ENCODE peak calls at places on chromosomes 5 and 9, in six cellular contexts. J is AG04450, D is SK-N-SH, X is A549, V is fibroblast of the aortic adventitia, I is kidney epithelial cell. M is an unnamed sample.

GRCh38 chr5:150672237-150672883 is 11.3 kb downstream of the MYOZ3 start:
- DNase-seq in X (no peak), V (no peak), D (peak), I (no peak), J (no peak), M (peak)

GRCh38 chr5:78526049-78526525 is 122.5 kb downstream of the LHFPL2 start:
- DNase-seq in J (no peak), V (peak), X (no peak), I (peak), D (no peak), M (no peak)

GRCh38 chr9:71589612-71590011 is 178.7 kb downstream of the CEMIP2 start:
- DNase-seq in D (no peak), I (no peak), X (no peak), V (no peak), J (no peak), M (no peak)

GRCh38 chr9:72667181-72667580 is 145.8 kb downstream of the TMC1 start:
- DNase-seq in J (no peak), V (no peak), D (no peak), X (no peak), I (no peak), M (no peak)

GRCh38 chr9:70011366-70011765 is 32.3 kb upstream of the MAMDC2 start:
- DNase-seq in X (no peak), V (no peak), D (no peak), J (no peak), I (no peak), M (no peak)

GRCh38 chr9:106419737-106420136 is 443.2 kb upstream of the ZNF462 start:
- DNase-seq in X (no peak), J (no peak), D (no peak), V (no peak), I (no peak), M (no peak)

GRCh38 chr9:13715430-13715829 is 435.9 kb upstream of the MPDZ start:
- DNase-seq in J (no peak), V (no peak), D (no peak), X (no peak), I (no peak), M (no peak)

GRCh38 chr9:2818486-2819121 is 25.3 kb downstream of the PUM3 start:
- DNase-seq in D (no peak), J (no peak), I (no peak), V (peak), X (no peak), M (no peak)

GRCh38 chr5:179235416-179236400 is 109.6 kb downstream of the ADAMTS2 start:
- DNase-seq in J (no peak), X (no peak), I (no peak), D (no peak), V (no peak), M (no peak)

GRCh38 chr5:141866111-141866510 is 12.1 kb downstream of the PCDH1 start:
- DNase-seq in I (no peak), D (no peak), V (no peak), X (no peak), J (no peak), M (no peak)

GRCh38 chr9:15718423-15718822 is 165.6 kb downstream of the CCDC171 start:
- DNase-seq in X (no peak), V (no peak), J (no peak), D (no peak), I (no peak), M (no peak)

GRCh38 chr9:122222741-122223140 is 6.0 kb downstream of the LHX6 start:
- DNase-seq in X (no peak), J (no peak), D (peak), I (no peak), V (no peak), M (no peak)

GRCh38 chr5:78615697-78616096 is 32.9 kb downstream of the LHFPL2 start:
- DNase-seq in J (no peak), X (peak), D (no peak), V (peak), I (no peak), M (no peak)

GRCh38 chr5:40694433-40694832 is 14.7 kb downstream of the PTGER4 start:
- DNase-seq in D (no peak), V (no peak), I (no peak), J (no peak), X (no peak), M (no peak)

GRCh38 chr9:75623462-75623861 is 267.0 kb upstream of the PCSK5 start:
- DNase-seq in I (no peak), D (no peak), X (no peak), J (no peak), V (no peak), M (no peak)

GRCh38 chr5:142896325-142897007 is 126.3 kb downstream of the ARHGAP26 start:
- DNase-seq in X (no peak), D (no peak), J (no peak), V (no peak), I (no peak), M (peak)

GRCh38 chr5:152638996-152639552 is 234.0 kb upstream of the NMUR2 start:
- DNase-seq in V (no peak), I (no peak), X (no peak), D (no peak), J (no peak), M (no peak)

GRCh38 chr5:453725-454481 is 10.9 kb downstream of the EXOC3 start:
- DNase-seq in D (no peak), J (no peak), I (no peak), V (no peak), X (no peak), M (no peak)

GRCh38 chr9:133396952-133397351 is 20.8 kb downstream of the STKLD1 start:
- DNase-seq in X (peak), I (no peak), J (no peak), V (no peak), D (peak), M (peak)

GRCh38 chr9:123394291-123395235 is 38.6 kb downstream of the CRB2 start:
- DNase-seq in I (no peak), D (no peak), V (no peak), J (no peak), X (no peak), M (no peak)

GRCh38 chr9:78023003-78023741 is 8.4 kb downstream of the GNAQ start:
- DNase-seq in V (peak), J (peak), I (peak), X (no peak), D (no peak), M (no peak)

GRCh38 chr5:149732500-149733128 is 2.5 kb downstream of the PPARGC1B start:
- DNase-seq in J (no peak), X (no peak), D (no peak), I (no peak), V (no peak), M (peak)

GRCh38 chr9:127979333-127980055 is 1.3 kb downstream of the EEIG1 start:
- DNase-seq in D (peak), J (no peak), V (peak), I (no peak), X (no peak), M (peak)

GRCh38 chr5:176542135-176542595 is 5.0 kb upstream of the RNF44 start:
- DNase-seq in V (no peak), I (no peak), D (no peak), J (no peak), X (no peak), M (no peak)

GRCh38 chr5:160289721-160290120 is 22.6 kb downstream of the CCNJL start:
- DNase-seq in J (no peak), V (no peak), D (no peak), X (no peak), I (no peak), M (no peak)

GRCh38 chr5:169083394-169084018 is 217.4 kb downstream of the SLIT3 start:
- DNase-seq in X (no peak), D (no peak), J (no peak), I (no peak), V (no peak), M (no peak)

GRCh38 chr9:129459550-129460322 is 161.2 kb downstream of the C9orf50 start:
- DNase-seq in J (no peak), D (no peak), X (no peak), V (no peak), I (no peak), M (no peak)

GRCh38 chr9:95025213-95026170 is 292.0 kb downstream of the FANCC start:
- DNase-seq in I (peak), X (no peak), V (peak), D (peak), J (peak), M (peak)

GRCh38 chr5:109959652-109960051 is 269.9 kb downstream of the MAN2A1 start:
- DNase-seq in V (no peak), I (no peak), X (no peak), J (no peak), D (no peak), M (no peak)

GRCh38 chr9:110592075-110592830 is 12.7 kb upstream of the SVEP1 start:
- DNase-seq in X (no peak), V (no peak), J (no peak), I (no peak), D (no peak), M (no peak)

GRCh38 chr9:10613413-10613812 is 611 bp upstream of the PTPRD start:
- DNase-seq in D (peak), V (no peak), J (no peak), I (no peak), X (no peak), M (no peak)

GRCh38 chr9:109973336-109973735 is 193.3 kb downstream of the PALM2AKAP2 start:
- DNase-seq in I (no peak), J (no peak), V (no peak), X (no peak), D (no peak), M (no peak)

GRCh38 chr5:17316973-17317459 is 99.6 kb downstream of the BASP1 start:
- DNase-seq in J (no peak), D (no peak), X (no peak), I (no peak), V (no peak), M (no peak)

GRCh38 chr9:115604831-115605483 is 487.0 kb upstream of the TNC start:
- DNase-seq in J (no peak), I (no peak), D (no peak), V (peak), X (no peak), M (no peak)

GRCh38 chr9:77293949-77294348 is 116.6 kb downstream of the VPS13A start:
- DNase-seq in X (no peak), J (no peak), D (no peak), I (no peak), V (no peak), M (no peak)

GRCh38 chr9:9016597-9016996 is 1217.0 kb upstream of the DMAC1 start:
- DNase-seq in J (no peak), I (no peak), V (no peak), D (no peak), X (no peak), M (no peak)

GRCh38 chr9:133103183-133103986 is 17.7 kb downstream of the RALGDS start:
- DNase-seq in J (no peak), I (no peak), D (peak), V (no peak), X (peak), M (peak)

GRCh38 chr9:81717061-81717746 is 27.9 kb upstream of the TLE1 start:
- DNase-seq in X (no peak), J (no peak), V (no peak), D (no peak), I (no peak), M (peak)

GRCh38 chr5:120604898-120605297 is 140.8 kb downstream of the PRR16 start:
- DNase-seq in D (no peak), X (no peak), V (peak), I (peak), J (peak), M (no peak)

GRCh38 chr5:150065346-150065745 is 21.0 kb downstream of the CSF1R start:
- DNase-seq in D (no peak), X (no peak), J (no peak), I (no peak), V (peak), M (no peak)

DNA sequence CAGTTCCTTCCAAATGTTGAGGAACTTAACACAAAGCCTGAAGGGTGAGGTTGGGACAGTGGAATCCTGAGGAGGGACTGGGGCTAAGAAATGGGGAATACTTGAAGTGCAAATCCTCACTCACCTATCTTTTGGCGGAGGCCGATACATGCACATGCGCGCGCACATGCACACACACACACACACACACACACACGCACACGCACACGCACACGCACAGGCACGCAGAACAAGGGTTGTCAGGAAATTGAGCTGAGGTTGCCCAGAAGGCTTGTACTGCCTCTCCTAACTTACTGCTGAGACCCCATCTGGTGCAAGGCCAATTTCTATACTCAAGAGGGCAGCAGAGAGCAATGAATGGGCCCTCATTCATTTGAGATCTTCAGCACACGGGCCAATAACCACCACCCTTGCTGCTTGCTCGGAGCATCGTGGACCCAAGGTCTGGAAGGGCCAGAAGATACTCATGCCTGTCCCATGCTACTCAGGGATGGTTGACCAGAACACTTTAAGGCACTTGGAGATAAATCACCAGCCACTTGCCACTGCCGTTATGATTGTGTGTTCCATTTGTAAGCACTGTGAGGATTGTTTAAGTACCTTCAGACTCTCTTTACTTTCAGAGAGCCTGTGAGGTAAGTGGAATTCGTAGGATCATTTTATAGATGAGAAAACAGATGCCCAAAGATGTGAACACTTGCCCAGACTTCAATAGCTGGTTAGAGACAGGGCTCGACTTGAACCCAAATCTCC is 21.5 kb downstream of the BTF3 start:
- DNase-seq in V (peak), I (peak), X (peak), D (peak), J (peak), M (peak)
- H3K4me3 ChIP-seq in V (no peak), I (no peak), X (no peak), D (no peak), J (no peak), M (no peak)

DNA sequence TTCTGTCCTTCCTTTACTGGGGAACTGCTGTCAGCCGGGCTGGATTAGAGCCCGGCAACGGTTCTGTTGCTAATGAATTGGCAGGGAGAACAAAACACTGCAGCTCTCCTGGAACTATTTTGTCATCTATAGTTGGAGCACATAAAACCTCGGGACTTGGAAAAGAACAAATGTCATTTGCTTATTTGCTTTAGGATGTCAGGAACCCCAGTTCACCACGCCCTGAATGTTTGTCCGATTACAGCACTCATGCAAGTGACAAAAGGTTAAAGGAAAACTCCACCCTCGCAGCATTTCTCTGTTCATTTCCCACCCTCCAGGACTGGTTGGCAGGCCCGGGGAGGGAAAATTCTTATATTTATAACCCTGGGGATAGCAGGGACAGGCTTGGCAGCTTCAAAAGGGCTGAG is 66.5 kb upstream of the PLPP1 start:
- DNase-seq in V (peak), X (peak), I (peak), D (no peak), J (no peak), M (peak)
- H3K4me3 ChIP-seq in V (peak), X (peak), I (no peak), D (no peak), J (no peak), M (no peak)

DNA sequence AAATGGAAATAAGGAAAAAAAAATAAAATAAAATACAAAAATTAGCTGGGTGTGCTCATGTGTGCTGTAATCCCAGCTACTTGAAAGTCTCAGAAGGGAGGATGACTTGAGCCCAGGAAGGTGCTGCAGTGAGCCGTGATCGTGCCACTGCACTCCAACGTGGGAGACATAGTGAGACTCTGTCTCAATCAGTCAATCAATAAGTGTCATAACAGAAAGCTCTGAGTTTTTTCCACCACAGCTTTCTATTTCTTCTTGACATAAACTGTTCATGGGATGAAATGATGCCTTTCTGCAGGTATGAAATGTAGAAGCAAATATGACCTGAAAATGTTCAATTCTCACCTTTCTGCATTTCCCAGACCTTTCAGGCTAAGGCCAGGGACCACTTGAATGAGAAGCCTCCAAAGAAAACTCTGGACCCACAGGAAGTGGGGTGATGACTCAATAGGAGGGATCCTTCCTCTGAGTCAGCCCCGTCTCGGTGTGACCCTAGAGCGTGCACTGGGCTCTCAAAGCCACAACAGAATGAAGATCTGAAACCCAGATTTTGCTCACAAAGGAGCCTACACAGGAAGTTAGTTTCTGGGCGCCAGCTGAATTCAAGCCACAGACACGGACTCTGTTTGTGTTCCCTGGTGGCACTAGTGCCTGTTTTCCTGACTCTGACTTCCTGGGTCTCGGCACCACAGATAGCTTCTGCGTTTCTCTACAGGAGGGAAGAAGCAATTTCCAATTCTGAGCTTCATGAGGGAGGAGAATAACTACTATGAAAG is 62.0 kb downstream of the ANKH start:
- DNase-seq in X (peak), D (no peak), J (peak), V (peak), I (peak), M (no peak)
- H3K4me3 ChIP-seq in X (no peak), D (peak), J (no peak), V (peak), I (no peak), M (no peak)

DNA sequence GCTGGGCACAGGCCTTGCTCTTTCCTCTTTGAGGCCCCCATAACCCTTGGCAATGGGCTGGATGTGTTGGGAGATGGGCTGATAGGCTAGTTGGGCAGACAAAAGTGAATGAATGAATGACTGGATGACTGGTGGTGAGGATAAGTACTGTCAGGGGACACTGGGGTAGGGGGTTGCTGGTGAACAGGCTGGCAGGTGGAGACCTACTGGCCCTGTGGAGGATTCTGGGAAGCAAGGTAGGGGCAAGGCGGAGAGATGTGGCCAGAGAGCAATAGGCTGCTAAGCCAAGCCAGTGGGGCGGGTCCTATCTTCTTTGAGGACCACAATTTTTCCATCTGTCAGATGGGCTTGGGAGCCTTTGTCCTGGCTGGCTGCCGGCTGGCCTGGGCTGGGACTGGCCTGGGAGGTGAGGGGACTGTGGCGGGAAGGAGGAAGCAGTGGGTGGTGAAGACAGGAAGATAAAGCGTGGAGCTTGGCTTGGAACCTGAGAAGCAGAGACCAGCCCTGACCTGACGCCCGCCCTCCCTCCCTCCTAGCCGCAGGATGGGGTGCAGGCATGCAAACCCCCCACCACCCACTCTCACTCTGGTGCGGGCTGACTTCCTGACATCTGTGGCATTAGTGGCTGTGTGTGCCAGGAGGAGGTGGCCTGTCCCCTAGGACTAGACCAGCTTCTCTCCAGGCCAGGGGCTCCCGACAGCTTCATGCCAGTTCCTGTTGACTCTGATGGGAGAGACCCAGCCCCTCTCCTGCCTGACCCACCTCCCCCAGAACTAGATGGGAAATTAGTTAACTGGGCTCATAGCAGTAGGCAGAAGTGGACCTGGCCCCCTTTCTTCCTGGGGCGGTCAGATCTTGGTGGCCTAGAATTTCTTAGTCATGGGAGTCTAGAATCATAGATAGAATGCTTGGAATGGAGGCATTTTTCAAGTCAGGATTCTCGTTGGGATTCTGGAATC is 9.5 kb downstream of the CXXC5 start:
- DNase-seq in X (no peak), J (no peak), D (no peak), V (peak), I (no peak), M (no peak)
- H3K4me3 ChIP-seq in X (no peak), J (no peak), D (no peak), V (no peak), I (no peak), M (no peak)

DNA sequence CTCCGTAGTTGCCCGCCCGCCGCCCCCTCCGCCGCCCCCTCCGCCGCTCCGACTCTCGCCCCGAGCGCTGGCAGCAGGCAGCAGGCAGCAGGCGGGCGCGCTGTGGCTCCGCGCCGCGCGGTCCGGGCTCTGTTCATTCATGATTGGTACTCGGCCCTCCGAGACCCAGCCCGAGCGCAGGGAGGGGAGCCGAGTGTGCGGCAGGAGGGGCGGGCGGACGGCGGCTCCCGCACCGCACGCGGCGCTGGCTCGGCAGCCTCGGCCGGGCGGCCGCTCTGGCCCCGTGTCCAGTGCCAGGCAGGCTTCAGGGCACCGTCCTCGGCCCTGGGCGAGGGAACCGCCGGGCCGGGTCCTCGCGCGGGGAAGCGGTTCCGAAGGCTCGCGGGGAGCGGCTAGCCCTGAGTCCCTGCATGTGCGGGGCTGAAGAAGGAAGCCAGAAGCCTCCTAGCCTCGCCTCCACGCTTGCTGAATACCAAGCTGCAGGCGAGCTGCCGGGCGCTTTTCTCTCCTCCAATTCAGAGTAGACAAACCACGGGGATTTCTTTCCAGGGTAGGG is at the start of gene KCNIP1:
- DNase-seq in D (peak), X (peak), I (no peak), V (no peak), J (no peak), M (peak)
- H3K4me3 ChIP-seq in D (peak), X (peak), I (peak), V (no peak), J (peak), M (peak)

GRCh38 chr5:135724475-135725065 is 109.9 kb upstream of the SLC25A48 start:
- DNase-seq in D (no peak), V (no peak), I (no peak), X (no peak), J (no peak), M (no peak)
- H3K4me3 ChIP-seq in D (no peak), V (no peak), I (no peak), X (no peak), J (no peak), M (no peak)

GRCh38 chr5:140347382-140347781 is 979 bp upstream of the HBEGF start:
- DNase-seq in D (no peak), J (no peak), V (no peak), X (no peak), I (no peak), M (no peak)
- H3K4me3 ChIP-seq in D (no peak), J (no peak), V (no peak), X (no peak), I (no peak), M (no peak)